ENCODE peak calls at places on chromosomes 12 and 14, in ten cellular contexts. P, K, R, V, B, O, Q, N, Z and H are unnamed samples.

GRCh38 chr14:20327005-20327869 is 5.8 kb downstream of the CCNB1IP1 start:
- DNase-seq in Z (no peak), N (no peak), Q (no peak), P (peak), R (peak), B (peak), V (peak), O (no peak), K (peak), H (no peak)

GRCh38 chr14:104138098-104138890 is at the start of gene KIF26A:
- DNase-seq in R (peak), B (peak), Q (peak), P (peak), Z (no peak), N (no peak), V (peak), O (no peak), K (no peak), H (no peak)

GRCh38 chr12:109389146-109389545 is 41.4 kb downstream of the MYO1H start:
- DNase-seq in P (no peak), Q (no peak), K (no peak), R (no peak), N (no peak), O (no peak), V (peak), B (peak), Z (no peak), H (no peak)

GRCh38 chr12:38417101-38417500 is 100.5 kb downstream of the ALG10B start:
- DNase-seq in N (no peak), K (no peak), Z (no peak), O (no peak), R (no peak), Q (no peak), V (no peak), P (peak), B (no peak), H (no peak)

GRCh38 chr12:30806989-30807694 is 52.4 kb upstream of the CAPRIN2 start:
- DNase-seq in N (no peak), B (peak), O (no peak), Z (no peak), R (peak), V (peak), P (peak), Q (no peak), K (peak), H (no peak)

GRCh38 chr12:74985986-74986319 is 223.7 kb downstream of the KCNC2 start:
- DNase-seq in Q (no peak), B (no peak), Z (no peak), O (no peak), V (no peak), N (no peak), R (no peak), P (no peak), K (no peak), H (no peak)

GRCh38 chr12:25942709-25943108 is 15.8 kb upstream of the RASSF8 start:
- DNase-seq in R (no peak), O (no peak), K (no peak), Q (no peak), V (no peak), P (no peak), Z (no peak), B (no peak), N (no peak), H (no peak)

GRCh38 chr12:49954863-49955830 is 4.6 kb downstream of the AQP2 start:
- DNase-seq in Q (no peak), K (no peak), V (no peak), O (no peak), R (no peak), P (no peak), B (peak), Z (no peak), N (no peak), H (no peak)

GRCh38 chr12:21026302-21026701 is 104.7 kb upstream of the SLCO1B1 start:
- DNase-seq in Z (no peak), Q (no peak), V (peak), K (no peak), P (peak), N (no peak), R (no peak), B (no peak), O (no peak), H (no peak)

GRCh38 chr14:99679543-99679942 is 4.6 kb upstream of the CYP46A1 start:
- DNase-seq in V (no peak), Q (no peak), Z (no peak), O (no peak), B (no peak), K (no peak), N (no peak), P (no peak), R (no peak), H (no peak)

GRCh38 chr12:49868449-49868848 is 25.5 kb upstream of the BCDIN3D start:
- DNase-seq in P (no peak), B (no peak), Z (peak), O (no peak), R (no peak), N (no peak), K (no peak), V (no peak), Q (peak), H (no peak)

GRCh38 chr14:33765251-33765650 is 185.6 kb downstream of the EGLN3 start:
- DNase-seq in O (no peak), Z (peak), B (peak), P (no peak), K (no peak), V (no peak), N (no peak), R (no peak), Q (peak), H (no peak)

GRCh38 chr14:52906141-52906601 is 44.7 kb downstream of the FERMT2 start:
- DNase-seq in P (peak), K (no peak), O (no peak), R (peak), B (no peak), Q (no peak), V (peak), Z (no peak), N (no peak), H (peak)

GRCh38 chr14:104223101-104223809 is 84.9 kb downstream of the KIF26A start:
- DNase-seq in P (no peak), N (no peak), R (no peak), O (no peak), V (no peak), B (peak), Z (no peak), K (no peak), Q (no peak), H (no peak)

GRCh38 chr14:29350496-29350895 is 577.2 kb downstream of the PRKD1 start:
- DNase-seq in B (no peak), P (no peak), Z (no peak), N (no peak), R (no peak), V (no peak), Q (no peak), O (no peak), K (no peak), H (no peak)

GRCh38 chr14:101813171-101813759 is 51.8 kb downstream of the PPP2R5C start:
- DNase-seq in N (no peak), Z (peak), O (no peak), Q (peak), V (no peak), K (no peak), B (no peak), R (no peak), P (no peak), H (no peak)

GRCh38 chr14:20415723-20416622 is 2.7 kb upstream of the TEP1 start:
- DNase-seq in K (peak), Q (no peak), Z (no peak), B (peak), O (no peak), P (peak), N (no peak), R (peak), V (peak), H (no peak)

GRCh38 chr12:75443709-75444108 is 36.8 kb upstream of the GLIPR1 start:
- DNase-seq in P (peak), V (no peak), B (no peak), R (no peak), N (no peak), Q (no peak), Z (no peak), K (no peak), O (no peak), H (no peak)

GRCh38 chr14:52706286-52706685 is 714 bp upstream of the PSMC6 start:
- DNase-seq in O (peak), Z (no peak), Q (no peak), B (no peak), P (peak), N (no peak), K (peak), V (peak), R (no peak), H (no peak)

GRCh38 chr12:114555451-114555850 is 128.5 kb downstream of the TBX3 start:
- DNase-seq in O (no peak), K (no peak), B (no peak), Z (no peak), P (no peak), V (no peak), Q (no peak), N (no peak), R (no peak), H (no peak)

GRCh38 chr12:86838709-86839108 is 582.5 kb upstream of the MGAT4C start:
- DNase-seq in R (no peak), O (no peak), B (peak), Z (no peak), K (no peak), V (no peak), P (no peak), Q (no peak), N (no peak), H (no peak)

GRCh38 chr14:53668861-53669260 is 287.8 kb downstream of the BMP4 start:
- DNase-seq in B (no peak), Z (no peak), O (no peak), Q (no peak), K (no peak), R (no peak), V (no peak), N (no peak), P (no peak), H (no peak)

GRCh38 chr12:76223869-76224268 is 124.3 kb downstream of the BBS10 start:
- DNase-seq in P (peak), B (no peak), N (no peak), R (no peak), V (no peak), K (no peak), O (no peak), Q (no peak), Z (no peak), H (no peak)

GRCh38 chr14:63857467-63858030 is 4.7 kb downstream of the SYNE2 start:
- DNase-seq in B (no peak), N (no peak), K (no peak), R (no peak), Z (no peak), O (no peak), P (peak), V (no peak), Q (no peak), H (peak)

GRCh38 chr12:21248679-21249078 is 86.0 kb downstream of the SLCO1A2 start:
- DNase-seq in Z (no peak), Q (no peak), R (no peak), P (peak), O (no peak), K (no peak), B (peak), V (peak), N (no peak), H (no peak)

GRCh38 chr14:65560340-65561027 is 148.0 kb downstream of the FUT8 start:
- DNase-seq in P (no peak), V (no peak), N (no peak), O (no peak), K (no peak), B (no peak), Q (no peak), Z (no peak), R (no peak), H (no peak)

GRCh38 chr14:94392510-94392935 is 4.1 kb upstream of the SERPINA1 start:
- DNase-seq in B (peak), R (no peak), K (no peak), N (peak), Q (no peak), P (peak), Z (no peak), V (no peak), O (no peak), H (no peak)

GRCh38 chr14:94395306-94395899 is 7.0 kb upstream of the SERPINA1 start:
- DNase-seq in B (no peak), N (no peak), P (no peak), V (no peak), Q (no peak), K (no peak), R (no peak), O (no peak), Z (no peak), H (no peak)

GRCh38 chr14:94394594-94395305 is 6.3 kb upstream of the SERPINA1 start:
- DNase-seq in K (no peak), Z (no peak), P (no peak), B (no peak), N (peak), R (no peak), V (no peak), O (no peak), Q (peak), H (no peak)

GRCh38 chr14:94393474-94393873 is 5.1 kb upstream of the SERPINA1 start:
- DNase-seq in P (no peak), Z (no peak), V (no peak), N (no peak), O (no peak), K (no peak), R (no peak), Q (no peak), B (no peak), H (no peak)

DNA sequence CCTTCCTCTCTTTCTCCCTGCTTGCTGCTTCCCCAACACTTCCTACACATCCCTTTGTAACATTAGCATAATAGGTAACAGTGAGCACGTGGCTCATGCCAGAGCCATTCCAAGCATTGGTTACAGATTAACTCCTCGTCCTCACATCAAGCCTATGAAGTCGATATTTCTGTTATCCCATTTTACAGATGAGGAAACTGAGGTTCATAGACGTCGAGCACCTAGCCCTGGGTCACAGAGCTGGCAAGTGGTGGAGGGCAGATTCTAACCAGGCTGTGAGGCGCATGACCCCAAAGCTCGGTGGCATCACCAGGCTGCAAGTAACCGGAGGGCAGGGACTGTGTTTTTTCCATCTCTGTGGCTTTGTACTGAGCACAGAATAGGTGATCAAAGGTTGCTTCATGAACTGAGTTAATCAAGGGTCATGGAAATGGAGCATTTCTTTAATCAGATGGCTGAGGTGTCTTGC is 5.7 kb upstream of the SERPINA1 start:
- DNase-seq in N (no peak), Z (no peak), O (no peak), R (no peak), Q (no peak), P (no peak), V (no peak), K (no peak), B (no peak), H (no peak)
- H3K27ac ChIP-seq in N (no peak), Z (no peak), O (no peak), R (no peak), Q (no peak), P (no peak), V (no peak), K (no peak), B (no peak), H (no peak)

GRCh38 chr14:94128216-94128839 is 1.1 kb downstream of the IFI27L2 start:
- DNase-seq in P (no peak), N (no peak), V (no peak), R (no peak), K (no peak), O (no peak), Q (no peak), B (no peak), Z (no peak), H (no peak)

GRCh38 chr14:94129758-94130414 is 482 bp upstream of the IFI27L2 start:
- DNase-seq in P (peak), R (peak), B (peak), O (no peak), K (peak), V (peak), N (no peak), Z (peak), Q (peak), H (no peak)

GRCh38 chr14:94127330-94127729 is 2.1 kb downstream of the IFI27L2 start:
- DNase-seq in O (no peak), K (no peak), Q (no peak), B (no peak), N (no peak), P (no peak), V (no peak), R (no peak), Z (no peak), H (no peak)

GRCh38 chr14:94126800-94127199 is 2.6 kb downstream of the IFI27L2 start:
- DNase-seq in B (no peak), R (no peak), N (no peak), V (no peak), Z (no peak), Q (no peak), P (no peak), O (no peak), K (no peak), H (no peak)

DNA sequence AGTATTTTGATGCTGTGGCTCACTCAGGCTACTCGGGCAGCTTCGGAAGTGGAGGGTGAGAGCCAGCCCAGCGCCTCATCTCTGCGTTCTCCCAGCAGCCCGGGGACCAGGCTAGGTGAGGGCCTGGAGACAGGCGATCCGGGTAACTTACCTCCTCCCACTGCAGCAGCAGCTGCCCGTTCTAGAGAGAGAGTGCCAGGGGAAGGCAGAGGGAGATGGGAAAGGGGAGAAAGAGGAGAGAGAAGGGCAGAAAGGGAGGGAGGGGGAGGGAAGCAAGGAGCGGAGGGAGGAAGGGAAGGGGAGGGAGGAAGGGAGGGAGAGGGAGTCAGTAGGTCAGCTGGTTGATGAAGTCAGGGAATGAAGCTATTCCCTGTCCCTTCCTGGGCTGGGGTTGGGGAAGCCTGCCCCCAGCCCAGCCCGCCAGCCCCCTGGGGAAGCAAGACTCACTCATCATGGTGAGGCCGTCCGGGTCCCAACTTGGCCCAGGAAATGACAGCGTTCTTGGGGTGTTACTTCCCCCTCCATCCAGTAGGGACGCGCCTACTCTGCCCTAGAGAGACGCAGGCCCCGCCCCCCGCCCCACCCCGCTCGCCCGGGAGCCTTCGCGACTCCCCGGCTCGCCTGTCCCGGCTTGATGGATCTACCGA is at the start of gene IFI27L2:
- DNase-seq in Z (peak), V (peak), P (peak), Q (peak), K (peak), N (peak), B (peak), R (peak), O (peak), H (no peak)
- H3K27ac ChIP-seq in Z (peak), V (peak), P (no peak), Q (peak), K (peak), N (peak), B (no peak), R (peak), O (no peak), H (peak)

GRCh38 chr12:6237830-6238229 is 37.6 kb downstream of the CD9 start:
- DNase-seq in Q (no peak), P (no peak), K (no peak), R (no peak), O (no peak), Z (no peak), N (no peak), B (no peak), V (no peak), H (no peak)

GRCh38 chr12:6235499-6235898 is 35.3 kb downstream of the CD9 start:
- DNase-seq in Z (no peak), V (no peak), Q (no peak), K (no peak), B (no peak), R (no peak), O (no peak), P (peak), N (peak), H (no peak)

GRCh38 chr12:6236641-6236940 is 36.4 kb downstream of the CD9 start:
- DNase-seq in V (no peak), R (no peak), Q (no peak), P (no peak), O (no peak), Z (no peak), B (no peak), K (no peak), N (no peak), H (no peak)

GRCh38 chr12:6234906-6235305 is 34.7 kb downstream of the CD9 start:
- DNase-seq in B (no peak), P (no peak), V (no peak), O (no peak), Q (no peak), R (no peak), Z (no peak), K (no peak), N (no peak), H (no peak)

DNA sequence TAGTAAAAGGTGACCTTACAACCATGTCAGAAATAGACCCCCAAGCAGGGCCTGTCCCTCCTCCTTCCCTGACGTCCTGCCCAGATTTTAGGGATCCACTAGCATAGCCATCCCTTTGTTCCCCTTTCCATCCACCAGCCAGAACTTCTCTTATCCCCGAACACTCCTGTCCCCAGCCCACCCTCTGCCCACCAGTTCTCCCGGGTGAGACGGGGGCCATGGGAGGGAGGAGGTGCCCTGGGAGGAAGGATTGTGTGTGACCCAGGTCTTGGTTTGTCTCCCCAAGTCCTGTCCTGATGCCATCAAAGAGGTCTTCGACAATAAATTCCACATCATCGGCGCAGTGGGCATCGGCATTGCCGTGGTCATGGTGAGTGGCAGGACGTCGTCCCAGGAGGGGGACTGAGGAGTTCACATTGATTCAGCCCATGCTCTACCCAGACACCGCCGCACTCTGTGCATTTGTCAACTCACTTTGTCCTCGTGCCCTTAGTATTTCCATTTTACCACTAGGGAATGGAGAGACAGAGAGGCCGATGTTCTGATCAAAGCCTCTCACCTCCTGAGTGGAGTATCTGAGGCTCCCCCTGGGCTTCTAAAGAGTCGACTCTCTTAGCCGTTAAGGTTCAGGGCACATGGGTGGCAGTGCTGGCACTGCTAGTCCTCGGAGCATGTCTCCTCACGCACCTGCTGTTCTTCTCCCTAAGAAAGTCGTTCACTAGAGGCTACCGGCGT is 35.9 kb downstream of the CD9 start:
- DNase-seq in Q (no peak), O (no peak), Z (no peak), V (no peak), B (no peak), R (no peak), N (no peak), P (no peak), K (no peak), H (no peak)
- H3K27ac ChIP-seq in Q (peak), O (no peak), Z (no peak), V (no peak), B (no peak), R (no peak), N (no peak), P (peak), K (no peak), H (no peak)

GRCh38 chr12:57526477-57527126 is 4.0 kb downstream of the MBD6 start:
- DNase-seq in P (no peak), K (no peak), B (no peak), O (no peak), Z (no peak), R (no peak), V (no peak), Q (no peak), N (no peak), H (no peak)
- H3K27ac ChIP-seq in P (no peak), K (no peak), B (no peak), O (no peak), Z (no peak), R (no peak), V (peak), Q (peak), N (no peak), H (no peak)

GRCh38 chr12:12559699-12560296 is 2.9 kb downstream of the DUSP16 start:
- DNase-seq in O (no peak), Z (no peak), N (no peak), K (no peak), B (no peak), Q (no peak), V (no peak), P (no peak), R (no peak), H (no peak)
- H3K27ac ChIP-seq in O (no peak), Z (peak), N (no peak), K (no peak), B (no peak), Q (peak), V (peak), P (peak), R (no peak), H (peak)

GRCh38 chr12:110579239-110579888 is 3.8 kb downstream of the PPTC7 start:
- DNase-seq in O (no peak), V (no peak), B (no peak), P (no peak), N (no peak), K (peak), Q (no peak), R (no peak), Z (no peak), H (no peak)
- H3K27ac ChIP-seq in O (peak), V (peak), B (no peak), P (peak), N (peak), K (no peak), Q (peak), R (peak), Z (no peak), H (peak)

GRCh38 chr12:113366827-113367226 is 8.4 kb downstream of the PLBD2 start:
- DNase-seq in K (no peak), O (no peak), N (no peak), P (no peak), Q (peak), V (no peak), B (no peak), Z (no peak), R (no peak), H (no peak)
- H3K27ac ChIP-seq in K (no peak), O (no peak), N (no peak), P (no peak), Q (peak), V (no peak), B (no peak), Z (no peak), R (no peak), H (no peak)